ENCODE peak calls at places on chromosomes 2 and 18, in nine cellular contexts. One of them, this sample, is unnamed.

GRCh38 chr18:26036635-26037034 is 53.8 kb downstream of the SS18 start:
- DNase-seq in cardiac muscle cell: no peak
- DNase-seq in neuronal stem cell: no peak
- DNase-seq in esophagus squamous epithelium: no peak
- DNase-seq in prostate gland: no peak
- DNase-seq in Peyer's patch: no peak
- DNase-seq in naive thymus-derived CD4-positive, alpha-beta T cell: no peak
- DNase-seq in CD4-positive, CD25-positive, alpha-beta regulatory T cell: no peak
- DNase-seq in CD8-positive, alpha-beta T cell: no peak
- DNase-seq in this sample: no peak

GRCh38 chr2:217790681-217791392 is 212.0 kb downstream of the TNS1 start:
- DNase-seq in cardiac muscle cell: no peak
- DNase-seq in neuronal stem cell: no peak
- DNase-seq in esophagus squamous epithelium: no peak
- DNase-seq in prostate gland: no peak
- DNase-seq in Peyer's patch: no peak
- DNase-seq in naive thymus-derived CD4-positive, alpha-beta T cell: no peak
- DNase-seq in CD4-positive, CD25-positive, alpha-beta regulatory T cell: no peak
- DNase-seq in CD8-positive, alpha-beta T cell: no peak
- DNase-seq in this sample: no peak

GRCh38 chr2:139217641-139218040 is 437.5 kb upstream of the NXPH2 start:
- DNase-seq in cardiac muscle cell: no peak
- DNase-seq in neuronal stem cell: no peak
- DNase-seq in esophagus squamous epithelium: no peak
- DNase-seq in prostate gland: no peak
- DNase-seq in Peyer's patch: no peak
- DNase-seq in naive thymus-derived CD4-positive, alpha-beta T cell: no peak
- DNase-seq in CD4-positive, CD25-positive, alpha-beta regulatory T cell: no peak
- DNase-seq in CD8-positive, alpha-beta T cell: no peak
- DNase-seq in this sample: no peak

GRCh38 chr18:67589325-67589724 is 72.8 kb upstream of the DSEL start:
- DNase-seq in cardiac muscle cell: no peak
- DNase-seq in neuronal stem cell: no peak
- DNase-seq in esophagus squamous epithelium: no peak
- DNase-seq in prostate gland: no peak
- DNase-seq in Peyer's patch: no peak
- DNase-seq in naive thymus-derived CD4-positive, alpha-beta T cell: no peak
- DNase-seq in CD4-positive, CD25-positive, alpha-beta regulatory T cell: no peak
- DNase-seq in CD8-positive, alpha-beta T cell: no peak
- DNase-seq in this sample: no peak

GRCh38 chr2:177556134-177556533 is 163.6 kb downstream of the AGPS start:
- DNase-seq in cardiac muscle cell: no peak
- DNase-seq in neuronal stem cell: no peak
- DNase-seq in esophagus squamous epithelium: no peak
- DNase-seq in prostate gland: no peak
- DNase-seq in Peyer's patch: no peak
- DNase-seq in naive thymus-derived CD4-positive, alpha-beta T cell: no peak
- DNase-seq in CD4-positive, CD25-positive, alpha-beta regulatory T cell: no peak
- DNase-seq in CD8-positive, alpha-beta T cell: no peak
- DNase-seq in this sample: no peak

GRCh38 chr2:164151518-164151917 is 415.7 kb upstream of the FIGN start:
- DNase-seq in cardiac muscle cell: no peak
- DNase-seq in neuronal stem cell: no peak
- DNase-seq in esophagus squamous epithelium: no peak
- DNase-seq in prostate gland: no peak
- DNase-seq in Peyer's patch: no peak
- DNase-seq in naive thymus-derived CD4-positive, alpha-beta T cell: no peak
- DNase-seq in CD4-positive, CD25-positive, alpha-beta regulatory T cell: no peak
- DNase-seq in CD8-positive, alpha-beta T cell: no peak
- DNase-seq in this sample: no peak

GRCh38 chr2:114577657-114578056 is 135.2 kb downstream of the DPP10 start:
- DNase-seq in cardiac muscle cell: no peak
- DNase-seq in neuronal stem cell: no peak
- DNase-seq in esophagus squamous epithelium: no peak
- DNase-seq in prostate gland: no peak
- DNase-seq in Peyer's patch: no peak
- DNase-seq in naive thymus-derived CD4-positive, alpha-beta T cell: no peak
- DNase-seq in CD4-positive, CD25-positive, alpha-beta regulatory T cell: no peak
- DNase-seq in CD8-positive, alpha-beta T cell: no peak
- DNase-seq in this sample: no peak

GRCh38 chr2:74895031-74895425 is 61.1 kb downstream of the HK2 start:
- DNase-seq in cardiac muscle cell: no peak
- DNase-seq in neuronal stem cell: no peak
- DNase-seq in esophagus squamous epithelium: no peak
- DNase-seq in prostate gland: no peak
- DNase-seq in Peyer's patch: no peak
- DNase-seq in naive thymus-derived CD4-positive, alpha-beta T cell: no peak
- DNase-seq in CD4-positive, CD25-positive, alpha-beta regulatory T cell: no peak
- DNase-seq in CD8-positive, alpha-beta T cell: no peak
- DNase-seq in this sample: no peak

GRCh38 chr18:56086176-56086575 is 498.2 kb upstream of the TCF4 start:
- DNase-seq in cardiac muscle cell: no peak
- DNase-seq in neuronal stem cell: no peak
- DNase-seq in esophagus squamous epithelium: no peak
- DNase-seq in prostate gland: no peak
- DNase-seq in Peyer's patch: no peak
- DNase-seq in naive thymus-derived CD4-positive, alpha-beta T cell: no peak
- DNase-seq in CD4-positive, CD25-positive, alpha-beta regulatory T cell: no peak
- DNase-seq in CD8-positive, alpha-beta T cell: no peak
- DNase-seq in this sample: no peak

GRCh38 chr2:234699456-234699855 is 202.6 kb upstream of the ARL4C start:
- DNase-seq in cardiac muscle cell: no peak
- DNase-seq in neuronal stem cell: no peak
- DNase-seq in esophagus squamous epithelium: no peak
- DNase-seq in prostate gland: no peak
- DNase-seq in Peyer's patch: no peak
- DNase-seq in naive thymus-derived CD4-positive, alpha-beta T cell: no peak
- DNase-seq in CD4-positive, CD25-positive, alpha-beta regulatory T cell: no peak
- DNase-seq in CD8-positive, alpha-beta T cell: no peak
- DNase-seq in this sample: no peak

GRCh38 chr2:169672403-169672802 is 21.8 kb downstream of the CFAP210 start:
- DNase-seq in cardiac muscle cell: no peak
- DNase-seq in neuronal stem cell: no peak
- DNase-seq in esophagus squamous epithelium: no peak
- DNase-seq in prostate gland: no peak
- DNase-seq in Peyer's patch: no peak
- DNase-seq in naive thymus-derived CD4-positive, alpha-beta T cell: no peak
- DNase-seq in CD4-positive, CD25-positive, alpha-beta regulatory T cell: no peak
- DNase-seq in CD8-positive, alpha-beta T cell: no peak
- DNase-seq in this sample: no peak

GRCh38 chr18:80181642-80182461 is 65.5 kb downstream of the PARD6G start:
- DNase-seq in cardiac muscle cell: no peak
- DNase-seq in neuronal stem cell: no peak
- DNase-seq in esophagus squamous epithelium: no peak
- DNase-seq in prostate gland: peak; percentile 68
- DNase-seq in Peyer's patch: no peak
- DNase-seq in naive thymus-derived CD4-positive, alpha-beta T cell: no peak
- DNase-seq in CD4-positive, CD25-positive, alpha-beta regulatory T cell: no peak
- DNase-seq in CD8-positive, alpha-beta T cell: no peak
- DNase-seq in this sample: no peak

GRCh38 chr2:99822487-99823218 is 319.7 kb downstream of the AFF3 start:
- DNase-seq in cardiac muscle cell: peak; percentile 17
- DNase-seq in neuronal stem cell: peak; percentile 12
- DNase-seq in esophagus squamous epithelium: no peak
- DNase-seq in prostate gland: no peak
- DNase-seq in Peyer's patch: no peak
- DNase-seq in naive thymus-derived CD4-positive, alpha-beta T cell: no peak
- DNase-seq in CD4-positive, CD25-positive, alpha-beta regulatory T cell: no peak
- DNase-seq in CD8-positive, alpha-beta T cell: no peak
- DNase-seq in this sample: no peak

GRCh38 chr18:57150828-57151227 is 3.9 kb downstream of the BOD1L2 start:
- DNase-seq in cardiac muscle cell: peak; percentile 18
- DNase-seq in neuronal stem cell: peak; percentile 27
- DNase-seq in esophagus squamous epithelium: no peak
- DNase-seq in prostate gland: no peak
- DNase-seq in Peyer's patch: no peak
- DNase-seq in naive thymus-derived CD4-positive, alpha-beta T cell: no peak
- DNase-seq in CD4-positive, CD25-positive, alpha-beta regulatory T cell: no peak
- DNase-seq in CD8-positive, alpha-beta T cell: no peak
- DNase-seq in this sample: no peak

GRCh38 chr2:62150597-62151305 is 45.2 kb upstream of the B3GNT2 start:
- DNase-seq in cardiac muscle cell: no peak
- DNase-seq in neuronal stem cell: no peak
- DNase-seq in esophagus squamous epithelium: no peak
- DNase-seq in prostate gland: no peak
- DNase-seq in Peyer's patch: no peak
- DNase-seq in naive thymus-derived CD4-positive, alpha-beta T cell: no peak
- DNase-seq in CD4-positive, CD25-positive, alpha-beta regulatory T cell: no peak
- DNase-seq in CD8-positive, alpha-beta T cell: no peak
- DNase-seq in this sample: no peak

GRCh38 chr18:79614211-79615028 is 65.2 kb upstream of the CTDP1 start:
- DNase-seq in cardiac muscle cell: no peak
- DNase-seq in neuronal stem cell: no peak
- DNase-seq in esophagus squamous epithelium: no peak
- DNase-seq in prostate gland: no peak
- DNase-seq in Peyer's patch: peak; percentile 42
- DNase-seq in naive thymus-derived CD4-positive, alpha-beta T cell: no peak
- DNase-seq in CD4-positive, CD25-positive, alpha-beta regulatory T cell: no peak
- DNase-seq in CD8-positive, alpha-beta T cell: no peak
- DNase-seq in this sample: no peak

GRCh38 chr2:43157506-43158232 is 68.7 kb downstream of the ZFP36L2 start:
- DNase-seq in cardiac muscle cell: no peak
- DNase-seq in neuronal stem cell: no peak
- DNase-seq in esophagus squamous epithelium: no peak
- DNase-seq in prostate gland: no peak
- DNase-seq in Peyer's patch: peak; percentile 56
- DNase-seq in naive thymus-derived CD4-positive, alpha-beta T cell: no peak
- DNase-seq in CD4-positive, CD25-positive, alpha-beta regulatory T cell: no peak
- DNase-seq in CD8-positive, alpha-beta T cell: no peak
- DNase-seq in this sample: no peak
- H3K4me1 ChIP-seq in cardiac muscle cell: peaks cover 27% of the 10 kb centered on the region
- H3K4me1 ChIP-seq in neuronal stem cell: peaks cover 14% of the 10 kb centered on the region
- H3K4me1 ChIP-seq in esophagus squamous epithelium: peaks cover 60% of the 10 kb centered on the region
- H3K4me1 ChIP-seq in prostate gland: peaks cover 13% of the 10 kb centered on the region
- H3K4me1 ChIP-seq in Peyer's patch: peaks cover 34% of the 10 kb centered on the region
- H3K4me1 ChIP-seq in naive thymus-derived CD4-positive, alpha-beta T cell: peaks cover 65% of the 10 kb centered on the region
- H3K4me1 ChIP-seq in CD4-positive, CD25-positive, alpha-beta regulatory T cell: peaks cover 45% of the 10 kb centered on the region
- H3K4me1 ChIP-seq in CD8-positive, alpha-beta T cell: peaks cover 88% of the 10 kb centered on the region
- H3K4me1 ChIP-seq in this sample: peaks cover 76% of the 10 kb centered on the region

GRCh38 chr2:191198271-191198670 is 46.9 kb upstream of the MYO1B start:
- DNase-seq in cardiac muscle cell: no peak
- DNase-seq in neuronal stem cell: no peak
- DNase-seq in esophagus squamous epithelium: no peak
- DNase-seq in prostate gland: no peak
- DNase-seq in Peyer's patch: no peak
- DNase-seq in naive thymus-derived CD4-positive, alpha-beta T cell: no peak
- DNase-seq in CD4-positive, CD25-positive, alpha-beta regulatory T cell: no peak
- DNase-seq in CD8-positive, alpha-beta T cell: no peak
- DNase-seq in this sample: no peak

GRCh38 chr2:191199929-191200328 is 45.3 kb upstream of the MYO1B start:
- DNase-seq in cardiac muscle cell: no peak
- DNase-seq in neuronal stem cell: no peak
- DNase-seq in esophagus squamous epithelium: no peak
- DNase-seq in prostate gland: no peak
- DNase-seq in Peyer's patch: no peak
- DNase-seq in naive thymus-derived CD4-positive, alpha-beta T cell: no peak
- DNase-seq in CD4-positive, CD25-positive, alpha-beta regulatory T cell: no peak
- DNase-seq in CD8-positive, alpha-beta T cell: no peak
- DNase-seq in this sample: no peak

GRCh38 chr2:191202209-191202721 is 42.9 kb upstream of the MYO1B start:
- DNase-seq in cardiac muscle cell: no peak
- DNase-seq in neuronal stem cell: no peak
- DNase-seq in esophagus squamous epithelium: no peak
- DNase-seq in prostate gland: no peak
- DNase-seq in Peyer's patch: no peak
- DNase-seq in naive thymus-derived CD4-positive, alpha-beta T cell: no peak
- DNase-seq in CD4-positive, CD25-positive, alpha-beta regulatory T cell: no peak
- DNase-seq in CD8-positive, alpha-beta T cell: no peak
- DNase-seq in this sample: no peak

GRCh38 chr2:191202881-191203397 is 42.3 kb upstream of the MYO1B start:
- DNase-seq in cardiac muscle cell: no peak
- DNase-seq in neuronal stem cell: no peak
- DNase-seq in esophagus squamous epithelium: no peak
- DNase-seq in prostate gland: no peak
- DNase-seq in Peyer's patch: no peak
- DNase-seq in naive thymus-derived CD4-positive, alpha-beta T cell: no peak
- DNase-seq in CD4-positive, CD25-positive, alpha-beta regulatory T cell: no peak
- DNase-seq in CD8-positive, alpha-beta T cell: no peak
- DNase-seq in this sample: no peak

GRCh38 chr2:191200910-191201309 is 44.3 kb upstream of the MYO1B start:
- DNase-seq in cardiac muscle cell: no peak
- DNase-seq in neuronal stem cell: no peak
- DNase-seq in esophagus squamous epithelium: no peak
- DNase-seq in prostate gland: no peak
- DNase-seq in Peyer's patch: no peak
- DNase-seq in naive thymus-derived CD4-positive, alpha-beta T cell: no peak
- DNase-seq in CD4-positive, CD25-positive, alpha-beta regulatory T cell: no peak
- DNase-seq in CD8-positive, alpha-beta T cell: no peak
- DNase-seq in this sample: no peak
- H3K27me3 ChIP-seq in cardiac muscle cell: no peaks in the 10 kb centered on the region
- H3K27me3 ChIP-seq in neuronal stem cell: no peaks in the 10 kb centered on the region
- H3K27me3 ChIP-seq in esophagus squamous epithelium: no peaks in the 10 kb centered on the region
- H3K27me3 ChIP-seq in prostate gland: no peaks in the 10 kb centered on the region
- H3K27me3 ChIP-seq in Peyer's patch: no peaks in the 10 kb centered on the region
- H3K27me3 ChIP-seq in naive thymus-derived CD4-positive, alpha-beta T cell: no peaks in the 10 kb centered on the region
- H3K27me3 ChIP-seq in CD4-positive, CD25-positive, alpha-beta regulatory T cell: no peaks in the 10 kb centered on the region
- H3K27me3 ChIP-seq in CD8-positive, alpha-beta T cell: no peaks in the 10 kb centered on the region
- H3K27me3 ChIP-seq in this sample: no peaks in the 10 kb centered on the region

DNA sequence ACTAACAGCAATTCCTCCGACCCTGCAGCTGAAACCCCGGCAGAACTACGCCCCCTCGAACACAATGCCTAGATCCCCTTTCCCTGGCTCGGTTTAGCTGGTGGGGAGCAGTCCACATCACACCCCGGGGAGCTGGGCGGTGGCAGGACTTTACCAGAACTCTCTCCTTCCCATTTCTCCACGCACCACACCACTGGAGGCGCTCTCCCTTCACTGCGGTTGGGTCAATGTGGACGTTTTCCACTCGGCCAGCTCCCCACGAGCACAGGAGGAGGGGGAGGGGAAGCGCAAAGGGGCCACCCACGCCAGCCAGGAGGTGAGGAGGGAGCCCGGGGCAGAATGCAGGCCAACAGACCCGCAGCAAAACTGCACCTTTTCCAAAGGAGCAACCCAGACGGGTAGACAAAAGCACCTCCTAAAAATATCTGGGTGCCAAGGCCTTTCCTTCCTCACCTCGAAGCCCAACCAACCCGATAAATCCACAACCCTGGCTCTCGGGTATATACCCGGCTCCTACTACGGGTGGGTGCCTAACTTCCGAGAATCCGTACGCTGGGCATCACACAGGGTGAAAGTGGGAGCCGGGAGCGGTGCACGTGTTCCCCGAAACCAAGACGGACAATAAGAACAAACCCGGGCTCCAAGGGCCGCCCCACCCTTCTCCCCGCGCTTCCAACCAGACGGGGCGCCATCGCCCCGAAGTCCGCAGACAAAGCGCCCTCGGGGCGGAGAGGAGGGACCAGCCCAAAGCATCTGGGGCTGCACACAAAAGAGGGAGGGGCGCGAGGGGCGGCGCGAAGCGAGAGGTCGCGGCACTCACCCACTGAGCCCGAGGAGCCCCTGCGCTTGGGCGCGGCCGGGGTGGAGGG is 1.1 kb downstream of the RTN4 start:
- DNase-seq in cardiac muscle cell: peak; percentile 79
- DNase-seq in neuronal stem cell: peak; percentile 71
- DNase-seq in esophagus squamous epithelium: peak; percentile 34
- DNase-seq in prostate gland: peak; percentile 89
- DNase-seq in Peyer's patch: peak; percentile 90
- DNase-seq in naive thymus-derived CD4-positive, alpha-beta T cell: peak; percentile 47
- DNase-seq in CD4-positive, CD25-positive, alpha-beta regulatory T cell: peak; percentile 45
- DNase-seq in CD8-positive, alpha-beta T cell: peak; percentile 35
- DNase-seq in this sample: peak; percentile 45
- H3K4me1 ChIP-seq in cardiac muscle cell: peaks cover 19% of the 10 kb centered on the region
- H3K4me1 ChIP-seq in neuronal stem cell: peaks cover 1% of the 10 kb centered on the region
- H3K4me1 ChIP-seq in esophagus squamous epithelium: peaks cover 26% of the 10 kb centered on the region
- H3K4me1 ChIP-seq in prostate gland: peaks cover 8% of the 10 kb centered on the region
- H3K4me1 ChIP-seq in Peyer's patch: peaks cover 28% of the 10 kb centered on the region
- H3K4me1 ChIP-seq in naive thymus-derived CD4-positive, alpha-beta T cell: peaks cover 28% of the 10 kb centered on the region
- H3K4me1 ChIP-seq in CD4-positive, CD25-positive, alpha-beta regulatory T cell: peaks cover 61% of the 10 kb centered on the region
- H3K4me1 ChIP-seq in CD8-positive, alpha-beta T cell: peaks cover 53% of the 10 kb centered on the region
- H3K4me1 ChIP-seq in this sample: peaks cover 73% of the 10 kb centered on the region

GRCh38 chr18:48058486-48058885 is 128.0 kb upstream of the SMAD2 start:
- DNase-seq in cardiac muscle cell: no peak
- DNase-seq in neuronal stem cell: no peak
- DNase-seq in esophagus squamous epithelium: no peak
- DNase-seq in prostate gland: no peak
- DNase-seq in Peyer's patch: no peak
- DNase-seq in naive thymus-derived CD4-positive, alpha-beta T cell: no peak
- DNase-seq in CD4-positive, CD25-positive, alpha-beta regulatory T cell: no peak
- DNase-seq in CD8-positive, alpha-beta T cell: no peak
- DNase-seq in this sample: no peak
- H3K27me3 ChIP-seq in cardiac muscle cell: no peaks in the 10 kb centered on the region
- H3K27me3 ChIP-seq in neuronal stem cell: peaks cover 12% of the 10 kb centered on the region
- H3K27me3 ChIP-seq in esophagus squamous epithelium: no peaks in the 10 kb centered on the region
- H3K27me3 ChIP-seq in prostate gland: no peaks in the 10 kb centered on the region
- H3K27me3 ChIP-seq in Peyer's patch: no peaks in the 10 kb centered on the region
- H3K27me3 ChIP-seq in naive thymus-derived CD4-positive, alpha-beta T cell: no peaks in the 10 kb centered on the region
- H3K27me3 ChIP-seq in CD4-positive, CD25-positive, alpha-beta regulatory T cell: no peaks in the 10 kb centered on the region
- H3K27me3 ChIP-seq in CD8-positive, alpha-beta T cell: peaks cover 6% of the 10 kb centered on the region
- H3K27me3 ChIP-seq in this sample: no peaks in the 10 kb centered on the region